ENCODE peak calls at places on chromosomes 16 and 17, in six cellular contexts. One of them, this sample, is unnamed.

GRCh38 chr17:61088556-61088955 is 311.1 kb upstream of the TBX2 start:
- DNase-seq in RWPE1: no peak
- DNase-seq in lower lobe of right lung: no peak
- DNase-seq in NCI-H1105 treated with DMSO at 0.1 percent for 48 hours: no peak
- DNase-seq in IMR-90: peak
- DNase-seq in stimulated activated CD4-positive, alpha-beta T cell treated with anti-CD3 and anti-CD28 coated beads, Interleukin-1b, Interleukin-23, amount 100 ng/mL, for 24 hours: no peak
- DNase-seq in this sample: no peak

GRCh38 chr17:1908699-1909309 is 79.0 kb downstream of the RPA1 start:
- DNase-seq in NCI-H1105 treated with DMSO at 0.1 percent for 48 hours: peak
- DNase-seq in RWPE1: peak
- DNase-seq in IMR-90: peak
- DNase-seq in stimulated activated CD4-positive, alpha-beta T cell treated with anti-CD3 and anti-CD28 coated beads, Interleukin-1b, Interleukin-23, amount 100 ng/mL, for 24 hours: no peak
- DNase-seq in lower lobe of right lung: no peak
- DNase-seq in this sample: no peak

GRCh38 chr17:74519951-74520553 is 11.2 kb downstream of the CD300LB start:
- DNase-seq in RWPE1: no peak
- DNase-seq in stimulated activated CD4-positive, alpha-beta T cell treated with anti-CD3 and anti-CD28 coated beads, Interleukin-1b, Interleukin-23, amount 100 ng/mL, for 24 hours: no peak
- DNase-seq in lower lobe of right lung: peak
- DNase-seq in IMR-90: no peak
- DNase-seq in NCI-H1105 treated with DMSO at 0.1 percent for 48 hours: no peak
- DNase-seq in this sample: peak

GRCh38 chr17:59254742-59255141 is 34.4 kb downstream of the GDPD1 start:
- DNase-seq in lower lobe of right lung: no peak
- DNase-seq in RWPE1: no peak
- DNase-seq in stimulated activated CD4-positive, alpha-beta T cell treated with anti-CD3 and anti-CD28 coated beads, Interleukin-1b, Interleukin-23, amount 100 ng/mL, for 24 hours: no peak
- DNase-seq in IMR-90: no peak
- DNase-seq in NCI-H1105 treated with DMSO at 0.1 percent for 48 hours: no peak
- DNase-seq in this sample: no peak

GRCh38 chr17:45906237-45906636 is 11.9 kb downstream of the MAPT start:
- DNase-seq in lower lobe of right lung: no peak
- DNase-seq in RWPE1: no peak
- DNase-seq in IMR-90: no peak
- DNase-seq in stimulated activated CD4-positive, alpha-beta T cell treated with anti-CD3 and anti-CD28 coated beads, Interleukin-1b, Interleukin-23, amount 100 ng/mL, for 24 hours: no peak
- DNase-seq in NCI-H1105 treated with DMSO at 0.1 percent for 48 hours: peak
- DNase-seq in this sample: no peak

GRCh38 chr17:40069751-40070643 is 7.2 kb downstream of the THRA start:
- DNase-seq in stimulated activated CD4-positive, alpha-beta T cell treated with anti-CD3 and anti-CD28 coated beads, Interleukin-1b, Interleukin-23, amount 100 ng/mL, for 24 hours: no peak
- DNase-seq in NCI-H1105 treated with DMSO at 0.1 percent for 48 hours: peak
- DNase-seq in RWPE1: peak
- DNase-seq in IMR-90: peak
- DNase-seq in lower lobe of right lung: no peak
- DNase-seq in this sample: no peak

GRCh38 chr16:7268182-7268581 is 64.5 kb upstream of the RBFOX1 start:
- DNase-seq in lower lobe of right lung: no peak
- DNase-seq in NCI-H1105 treated with DMSO at 0.1 percent for 48 hours: no peak
- DNase-seq in stimulated activated CD4-positive, alpha-beta T cell treated with anti-CD3 and anti-CD28 coated beads, Interleukin-1b, Interleukin-23, amount 100 ng/mL, for 24 hours: no peak
- DNase-seq in RWPE1: no peak
- DNase-seq in IMR-90: no peak
- DNase-seq in this sample: no peak

GRCh38 chr16:58041628-58041955 is 16.0 kb downstream of the MMP15 start:
- DNase-seq in IMR-90: no peak
- DNase-seq in stimulated activated CD4-positive, alpha-beta T cell treated with anti-CD3 and anti-CD28 coated beads, Interleukin-1b, Interleukin-23, amount 100 ng/mL, for 24 hours: no peak
- DNase-seq in lower lobe of right lung: no peak
- DNase-seq in NCI-H1105 treated with DMSO at 0.1 percent for 48 hours: no peak
- DNase-seq in RWPE1: no peak
- DNase-seq in this sample: no peak

GRCh38 chr17:57915980-57916757 is 39.0 kb downstream of the CUEDC1 start:
- DNase-seq in IMR-90: peak
- DNase-seq in lower lobe of right lung: no peak
- DNase-seq in RWPE1: no peak
- DNase-seq in NCI-H1105 treated with DMSO at 0.1 percent for 48 hours: no peak
- DNase-seq in stimulated activated CD4-positive, alpha-beta T cell treated with anti-CD3 and anti-CD28 coated beads, Interleukin-1b, Interleukin-23, amount 100 ng/mL, for 24 hours: no peak
- DNase-seq in this sample: no peak

This sample was measured in germinal center.